ENCODE peak calls at places on chromosomes 5 and 9, in four cellular contexts. One of them, this sample, is unnamed.

GRCh38 chr9:91711755-91712591 is 238.1 kb downstream of the ROR2 start:
- DNase-seq in HCT116: no peak
- DNase-seq in GM23248: peak; percentile 39
- DNase-seq in MM.1S: peak; percentile 82
- DNase-seq in this sample: no peak

GRCh38 chr9:35932732-35933131 is 23.4 kb downstream of the SPAAR start:
- DNase-seq in HCT116: no peak
- DNase-seq in GM23248: no peak
- DNase-seq in MM.1S: peak; percentile 82
- DNase-seq in this sample: no peak

GRCh38 chr5:77972545-77973252 is 196.6 kb upstream of the TBCA start:
- DNase-seq in GM23248: peak; percentile 18
- DNase-seq in HCT116: no peak
- DNase-seq in MM.1S: peak; percentile 10
- DNase-seq in this sample: peak; percentile 21

GRCh38 chr5:180129291-180130190 is 58.0 kb upstream of the RNF130 start:
- DNase-seq in GM23248: no peak
- DNase-seq in HCT116: no peak
- DNase-seq in MM.1S: no peak
- DNase-seq in this sample: peak; percentile 5

GRCh38 chr5:83991566-83992224 is 271.0 kb upstream of the HAPLN1 start:
- DNase-seq in GM23248: no peak
- DNase-seq in MM.1S: no peak
- DNase-seq in HCT116: no peak
- DNase-seq in this sample: no peak

GRCh38 chr5:125461641-125462072 is 715.2 kb upstream of the ZNF608 start:
- DNase-seq in MM.1S: no peak
- DNase-seq in GM23248: no peak
- DNase-seq in HCT116: no peak
- DNase-seq in this sample: no peak

GRCh38 chr9:117293199-117294114 is 121.4 kb downstream of the ASTN2 start:
- DNase-seq in GM23248: no peak
- DNase-seq in MM.1S: no peak
- DNase-seq in HCT116: no peak
- DNase-seq in this sample: no peak

GRCh38 chr5:173825215-173825865 is 62.8 kb upstream of the CPEB4 start:
- DNase-seq in MM.1S: no peak
- DNase-seq in GM23248: peak; percentile 54
- DNase-seq in HCT116: no peak
- DNase-seq in this sample: peak; percentile 39

GRCh38 chr9:99341686-99342085 is 119.6 kb downstream of the SEC61B start:
- DNase-seq in GM23248: no peak
- DNase-seq in HCT116: no peak
- DNase-seq in MM.1S: no peak
- DNase-seq in this sample: no peak

GRCh38 chr5:10266839-10267238 is 16.8 kb downstream of the CCT5 start:
- DNase-seq in HCT116: no peak
- DNase-seq in MM.1S: no peak
- DNase-seq in GM23248: no peak
- DNase-seq in this sample: peak; percentile 32

GRCh38 chr5:157481255-157481654 is 21.2 kb downstream of the NIPAL4 start:
- DNase-seq in MM.1S: no peak
- DNase-seq in HCT116: no peak
- DNase-seq in GM23248: no peak
- DNase-seq in this sample: no peak

GRCh38 chr9:120396926-120397325 is 183.0 kb downstream of the CDK5RAP2 start:
- DNase-seq in GM23248: no peak
- DNase-seq in HCT116: no peak
- DNase-seq in MM.1S: no peak
- DNase-seq in this sample: no peak

GRCh38 chr5:139470821-139471300 is at the start of gene SMIM33:
- DNase-seq in GM23248: no peak
- DNase-seq in HCT116: no peak
- DNase-seq in MM.1S: no peak
- DNase-seq in this sample: no peak

GRCh38 chr9:21677834-21678233 is 124.6 kb upstream of the MTAP start:
- DNase-seq in MM.1S: no peak
- DNase-seq in HCT116: peak; percentile 99
- DNase-seq in GM23248: peak; percentile 89
- DNase-seq in this sample: no peak

GRCh38 chr9:124590886-124591641 is 83.9 kb upstream of the NR5A1 start:
- DNase-seq in MM.1S: no peak
- DNase-seq in GM23248: no peak
- DNase-seq in HCT116: no peak
- DNase-seq in this sample: no peak

GRCh38 chr5:52807037-52807436 is 19.3 kb downstream of the ITGA1 start:
- DNase-seq in MM.1S: no peak
- DNase-seq in HCT116: no peak
- DNase-seq in GM23248: no peak
- DNase-seq in this sample: no peak
- H3K27ac ChIP-seq in MM.1S: no peak overlapping the region
- H3K27ac ChIP-seq in HCT116: no peak overlapping the region
- H3K27ac ChIP-seq in GM23248: no peak overlapping the region
- H3K27ac ChIP-seq in this sample: no peak overlapping the region

GRCh38 chr5:121993191-121993590 is 31.4 kb downstream of the SRFBP1 start:
- DNase-seq in HCT116: no peak
- DNase-seq in GM23248: no peak
- DNase-seq in MM.1S: no peak
- DNase-seq in this sample: no peak
- H3K9me2 ChIP-seq in HCT116: no peaks in the 10 kb centered on the region
- H3K9me2 ChIP-seq in GM23248: no peaks in the 10 kb centered on the region
- H3K9me2 ChIP-seq in MM.1S: no peaks in the 10 kb centered on the region
- H3K9me2 ChIP-seq in this sample: no peaks in the 10 kb centered on the region

GRCh38 chr9:77944556-77945261 is 86.9 kb downstream of the GNAQ start:
- DNase-seq in GM23248: no peak
- DNase-seq in HCT116: no peak
- DNase-seq in MM.1S: no peak
- DNase-seq in this sample: peak; percentile 64
- H3K27ac ChIP-seq in GM23248: no peak overlapping the region
- H3K27ac ChIP-seq in HCT116: no peak overlapping the region
- H3K27ac ChIP-seq in MM.1S: no peak overlapping the region
- H3K27ac ChIP-seq in this sample: peak overlapping the region; percentile 77

GRCh38 chr9:82893549-82893948 is 169.4 kb downstream of the RASEF start:
- DNase-seq in HCT116: no peak
- DNase-seq in GM23248: no peak
- DNase-seq in MM.1S: no peak
- DNase-seq in this sample: no peak
- H3K9me2 ChIP-seq in HCT116: no peaks in the 10 kb centered on the region
- H3K9me2 ChIP-seq in GM23248: no peaks in the 10 kb centered on the region
- H3K9me2 ChIP-seq in MM.1S: no peaks in the 10 kb centered on the region
- H3K9me2 ChIP-seq in this sample: no peaks in the 10 kb centered on the region

DNA sequence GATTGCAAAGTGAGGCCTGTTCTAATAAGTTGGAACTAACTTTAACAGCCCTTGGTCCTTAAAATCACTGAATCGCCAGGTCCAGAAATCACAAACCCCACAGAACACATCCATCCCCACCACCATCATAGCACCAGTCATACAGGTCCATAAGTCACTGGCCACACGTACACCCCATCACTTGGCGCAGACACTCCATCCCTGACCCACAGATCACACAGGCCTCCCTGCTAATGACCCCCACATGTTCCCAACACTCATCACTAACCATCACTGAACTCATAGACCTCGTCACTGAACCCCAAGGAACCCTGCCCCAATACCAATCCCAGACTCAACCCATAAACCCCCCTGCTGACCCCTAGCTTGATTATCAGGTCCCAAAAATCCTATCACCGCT is 41.2 kb upstream of the ZNF300 start:
- DNase-seq in HCT116: no peak
- DNase-seq in GM23248: no peak
- DNase-seq in MM.1S: no peak
- DNase-seq in this sample: no peak
- H3K27ac ChIP-seq in HCT116: no peak overlapping the region
- H3K27ac ChIP-seq in GM23248: no peak overlapping the region
- H3K27ac ChIP-seq in MM.1S: no peak overlapping the region
- H3K27ac ChIP-seq in this sample: no peak overlapping the region

DNA sequence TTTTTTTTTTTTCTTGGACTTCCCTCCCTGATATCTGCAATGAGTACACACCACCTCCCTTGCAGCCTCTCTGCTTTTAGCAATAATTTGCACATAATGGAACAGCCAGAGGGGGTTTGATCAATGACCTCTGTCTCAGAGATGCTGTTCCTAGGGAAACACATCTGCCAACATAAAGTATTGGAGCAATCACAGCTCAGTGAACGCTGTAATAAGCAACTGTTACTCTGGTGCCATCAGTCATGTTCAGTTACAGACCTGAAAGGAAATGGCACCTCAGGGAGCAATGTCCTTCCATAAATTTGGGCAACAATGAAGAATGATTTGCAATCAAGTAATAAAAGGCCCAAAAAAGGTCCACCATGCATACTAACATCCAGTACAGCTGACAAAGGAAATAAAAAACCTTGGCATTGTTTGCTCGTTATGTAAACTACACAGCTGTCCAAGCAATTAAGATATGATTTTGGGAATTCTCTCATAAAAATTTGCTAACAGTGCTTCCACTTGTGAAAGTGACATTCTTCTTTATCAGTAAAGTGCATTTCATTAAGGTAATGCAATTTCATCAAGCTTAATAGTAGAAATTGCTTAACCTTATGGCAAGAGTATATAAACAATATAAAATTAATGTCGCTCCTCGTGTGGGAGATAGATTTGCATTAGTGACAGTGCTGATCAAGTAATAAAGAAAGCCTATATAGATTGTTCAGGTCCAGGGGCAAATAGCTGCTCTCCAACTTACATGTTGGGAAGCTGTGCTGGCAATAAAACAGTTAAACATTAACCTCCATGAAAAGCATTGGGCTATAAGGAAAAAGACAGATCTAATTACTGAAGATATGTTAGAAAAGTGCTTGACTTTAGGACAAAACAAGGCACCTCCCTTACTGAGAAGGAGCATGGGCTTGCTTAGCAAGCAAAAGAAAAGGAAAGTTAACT is 167.7 kb downstream of the RASEF start:
- DNase-seq in MM.1S: no peak
- DNase-seq in HCT116: no peak
- DNase-seq in GM23248: no peak
- DNase-seq in this sample: peak; percentile 26
- H3K9me2 ChIP-seq in MM.1S: no peaks in the 10 kb centered on the region
- H3K9me2 ChIP-seq in HCT116: no peaks in the 10 kb centered on the region
- H3K9me2 ChIP-seq in GM23248: no peaks in the 10 kb centered on the region
- H3K9me2 ChIP-seq in this sample: no peaks in the 10 kb centered on the region

DNA sequence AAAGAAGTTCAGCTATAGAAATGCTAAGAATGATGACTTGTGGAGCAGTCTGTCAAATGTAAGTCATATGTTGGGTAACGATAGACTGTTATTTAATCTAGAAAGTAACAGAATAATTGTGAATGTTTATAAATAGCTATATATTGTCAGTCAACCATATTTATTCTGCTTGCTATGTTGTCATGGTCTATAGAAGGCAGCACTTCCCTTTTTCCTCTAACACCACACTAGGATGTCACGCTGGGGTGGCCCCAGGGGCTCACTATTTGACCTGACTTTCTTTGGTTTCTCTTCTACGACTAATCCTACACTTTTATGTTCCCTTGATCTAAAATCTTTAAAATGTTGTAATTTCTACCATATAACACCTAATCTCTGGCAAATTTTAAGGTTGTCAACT is 20.5 kb downstream of the ERAP2 start:
- DNase-seq in HCT116: no peak
- DNase-seq in GM23248: no peak
- DNase-seq in MM.1S: no peak
- DNase-seq in this sample: no peak
- H3K27ac ChIP-seq in HCT116: no peak overlapping the region
- H3K27ac ChIP-seq in GM23248: no peak overlapping the region
- H3K27ac ChIP-seq in MM.1S: peak overlapping the region; percentile 73
- H3K27ac ChIP-seq in this sample: no peak overlapping the region